ENCODE peak calls at places on chromosomes 3 and 15, in nine cellular contexts. E is neural progenitor cell, Y is GM23338, S is IMR-90, D is hepatocyte, P is HCT116, L is HepG2, G is PC-9, T is neuronal stem cell. R is an unnamed sample.

GRCh38 chr3:128521715-128522114 is 28.7 kb upstream of the GATA2 start:
- DNase-seq in D (no peak), L (no peak), Y (no peak), T (no peak), S (no peak), G (no peak), E (no peak), P (no peak), R (no peak)

GRCh38 chr3:50666801-50667200 is 7.9 kb upstream of the DOCK3 start:
- DNase-seq in L (no peak), S (peak; percentile 7), T (no peak), G (no peak), P (no peak), D (no peak), Y (no peak), E (no peak), R (no peak)

GRCh38 chr3:97827741-97828471 is 6.1 kb downstream of the CRYBG3 start:
- DNase-seq in E (no peak), T (no peak), S (peak; percentile 28), D (no peak), L (no peak), Y (no peak), G (no peak), P (no peak), R (no peak)

GRCh38 chr15:48062476-48062875 is 58.3 kb upstream of the SLC24A5 start:
- DNase-seq in D (no peak), Y (no peak), G (no peak), T (no peak), P (no peak), E (no peak), L (no peak), S (peak; percentile 61), R (no peak)

GRCh38 chr3:72273615-72274014 is 488.7 kb upstream of the PROK2 start:
- DNase-seq in E (peak; percentile 63), G (no peak), L (no peak), D (peak; percentile 71), S (peak; percentile 90), Y (peak; percentile 73), T (no peak), P (no peak), R (no peak)

GRCh38 chr15:45704329-45705249 is 69.8 kb downstream of the SQOR start:
- DNase-seq in Y (peak; percentile 81), D (peak; percentile 84), S (peak; percentile 37), T (peak; percentile 38), L (no peak), E (peak; percentile 85), G (no peak), P (no peak), R (no peak)

GRCh38 chr3:10798600-10799367 is 17.2 kb upstream of the SLC6A11 start:
- DNase-seq in D (no peak), T (no peak), L (no peak), E (no peak), G (no peak), S (no peak), Y (no peak), P (no peak), R (peak; percentile 66)

GRCh38 chr3:71785594-71786472 is 885 bp upstream of the PROK2 start:
- DNase-seq in G (no peak), D (no peak), P (no peak), Y (peak; percentile 35), L (no peak), E (no peak), S (no peak), T (peak; percentile 15), R (no peak)

GRCh38 chr15:82393671-82394070 is 35.9 kb upstream of the GOLGA6L9 start:
- DNase-seq in T (no peak), E (no peak), P (no peak), G (no peak), L (no peak), Y (no peak), D (no peak), S (peak; percentile 72), R (no peak)

GRCh38 chr15:85582076-85582718 is 201.8 kb downstream of the AKAP13 start:
- DNase-seq in L (no peak), T (no peak), S (peak; percentile 24), P (no peak), E (no peak), D (no peak), Y (no peak), G (no peak), R (no peak)

GRCh38 chr15:38463893-38464292 is 10.0 kb downstream of the FAM98B start:
- DNase-seq in E (no peak), L (no peak), T (no peak), D (no peak), S (no peak), P (no peak), G (no peak), Y (no peak), R (no peak)

GRCh38 chr15:82263350-82263749 is 732 bp downstream of the SAXO2 start:
- DNase-seq in Y (peak; percentile 32), E (peak; percentile 16), G (peak; percentile 83), D (peak; percentile 51), L (peak; percentile 92), T (no peak), P (no peak), S (no peak), R (no peak)

GRCh38 chr3:56356820-56357219 is 111.4 kb downstream of the ERC2 start:
- DNase-seq in L (no peak), D (no peak), S (no peak), T (no peak), Y (no peak), P (no peak), E (no peak), G (no peak), R (no peak)

GRCh38 chr15:63715818-63716217 is 117.9 kb downstream of the HERC1 start:
- DNase-seq in S (no peak), Y (no peak), P (no peak), G (no peak), D (peak; percentile 5), E (no peak), L (no peak), T (no peak), R (peak; percentile 34)

GRCh38 chr15:40161693-40162401 is 978 bp downstream of the BUB1B start:
- DNase-seq in E (no peak), P (no peak), T (no peak), S (no peak), G (no peak), Y (peak; percentile 12), L (no peak), D (no peak), R (no peak)

GRCh38 chr15:60358935-60359672 is 38.7 kb downstream of the ANXA2 start:
- DNase-seq in Y (no peak), E (no peak), P (no peak), G (no peak), T (no peak), L (no peak), D (no peak), S (peak; percentile 93), R (no peak)

DNA sequence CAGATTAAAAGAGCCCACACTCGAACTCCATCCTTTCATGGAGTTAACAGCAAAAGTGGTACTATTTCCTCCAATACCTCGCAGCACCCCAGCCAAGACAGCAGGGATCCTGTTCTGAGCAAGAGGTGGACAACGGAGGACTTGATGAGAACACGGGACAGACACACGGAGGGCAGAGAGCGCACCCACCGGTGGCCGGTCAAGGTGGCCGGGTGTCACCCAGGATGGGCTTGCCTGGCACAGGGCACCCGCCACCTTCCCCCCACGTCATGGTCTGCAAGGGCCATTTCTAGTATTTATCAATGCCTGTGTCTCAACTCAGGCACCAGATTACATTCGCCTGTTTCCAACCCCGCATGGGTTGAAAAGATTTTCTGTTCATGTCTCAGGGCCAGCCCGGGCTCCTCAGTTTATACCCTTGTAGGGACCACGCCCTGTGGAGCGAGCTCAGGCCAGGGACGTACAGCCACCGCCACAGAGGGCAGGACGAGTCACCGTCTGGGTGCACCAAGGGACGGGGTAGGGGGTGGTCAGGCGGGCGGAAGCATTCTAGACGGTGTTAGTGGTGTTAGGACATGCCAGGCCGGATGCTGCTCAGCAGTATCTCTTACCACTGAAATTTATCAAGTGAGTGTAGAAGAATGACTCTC is 64.2 kb downstream of the CYFIP1 start:
- DNase-seq in P (no peak), Y (no peak), T (no peak), S (no peak), L (no peak), G (no peak), E (no peak), D (no peak), R (peak; percentile 28)
- H2AFZ ChIP-seq in P (no peak overlapping the region), Y (no peak overlapping the region), T (no peak overlapping the region), S (no peak overlapping the region), L (no peak overlapping the region), G (no peak overlapping the region), E (no peak overlapping the region), D (no peak overlapping the region), R (no peak overlapping the region)

DNA sequence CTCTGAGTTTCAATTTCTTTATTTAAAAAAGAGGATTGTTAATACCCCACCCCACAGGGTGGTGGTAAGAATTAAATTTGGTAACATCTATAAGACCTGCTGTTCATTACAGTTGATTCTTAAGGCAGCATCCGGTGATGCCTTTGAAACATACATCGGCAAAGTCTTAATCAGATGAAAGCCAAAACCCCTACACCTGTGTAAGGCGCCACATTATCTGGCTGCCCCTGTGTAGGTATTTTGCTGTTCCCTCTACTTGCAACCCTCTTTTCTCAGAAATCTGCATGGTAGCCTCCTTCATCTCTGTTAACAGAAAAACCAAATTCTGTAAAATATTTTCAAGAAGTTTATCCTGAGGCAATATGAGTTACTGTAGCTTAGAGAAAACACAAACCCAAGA is 90.0 kb downstream of the ST6GAL1 start:
- DNase-seq in E (no peak), L (no peak), S (no peak), D (no peak), P (no peak), Y (no peak), G (no peak), T (no peak), R (no peak)
- H3K4me1 ChIP-seq in E (no peaks in the 10 kb centered on the region), L (peaks cover 13% of the 10 kb centered on the region), S (no peaks in the 10 kb centered on the region), D (peaks cover 5% of the 10 kb centered on the region), P (no peaks in the 10 kb centered on the region), Y (no peaks in the 10 kb centered on the region), G (peaks cover 9% of the 10 kb centered on the region), T (no peaks in the 10 kb centered on the region), R (peaks cover 4% of the 10 kb centered on the region)

DNA sequence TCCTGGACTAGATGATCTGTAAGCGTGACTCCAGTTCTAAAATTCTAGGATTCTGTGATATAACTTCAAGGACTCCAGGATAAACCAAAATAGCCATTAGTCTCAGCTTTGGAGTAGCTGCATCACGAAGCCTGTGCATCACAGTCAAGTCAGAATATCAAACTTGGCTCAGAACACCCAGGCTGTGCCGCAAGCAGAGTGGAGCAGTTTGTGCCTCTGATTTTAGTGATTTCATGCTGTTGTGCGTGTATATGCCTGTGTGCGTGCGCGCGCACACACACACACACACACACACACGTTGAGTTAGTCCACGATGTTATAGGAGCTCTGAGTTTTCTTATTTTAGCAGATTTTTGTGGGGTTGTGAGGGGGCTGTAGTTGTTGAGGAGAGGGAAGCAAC is 356.6 kb upstream of the KCNH8 start:
- DNase-seq in G (no peak), Y (no peak), S (no peak), D (no peak), T (no peak), L (no peak), P (no peak), E (no peak), R (no peak)
- H3K4me3 ChIP-seq in G (no peak overlapping the region), Y (no peak overlapping the region), S (no peak overlapping the region), D (no peak overlapping the region), T (peak overlapping the region; percentile 14), L (no peak overlapping the region), P (no peak overlapping the region), E (no peak overlapping the region), R (no peak overlapping the region)

DNA sequence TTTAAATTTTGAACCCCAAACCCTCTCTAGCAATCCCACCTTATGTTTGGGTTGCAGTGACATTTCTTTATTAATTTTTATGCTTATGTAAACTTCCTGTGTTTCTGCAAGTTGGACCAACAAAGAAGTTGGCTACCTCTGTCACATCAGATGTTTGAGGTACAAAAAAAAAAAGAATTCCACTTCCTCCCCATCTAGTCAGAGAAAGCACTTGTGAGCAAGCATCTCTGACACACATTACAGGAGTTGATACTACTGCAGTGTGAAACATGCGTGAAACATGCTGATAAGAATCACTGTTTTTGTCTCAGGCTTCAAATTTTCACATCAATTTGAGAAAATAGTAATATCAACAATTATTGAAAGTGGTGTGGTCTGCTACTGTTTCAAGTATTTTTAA is 1.3 kb downstream of the SCAANT1 start:
- DNase-seq in P (no peak), E (no peak), D (no peak), L (peak; percentile 12), Y (no peak), S (peak; percentile 59), G (peak; percentile 40), T (no peak), R (peak; percentile 29)
- H2AFZ ChIP-seq in P (no peak overlapping the region), E (no peak overlapping the region), D (peak overlapping the region; percentile 32), L (no peak overlapping the region), Y (no peak overlapping the region), S (no peak overlapping the region), G (peak overlapping the region; percentile 79), T (no peak overlapping the region), R (no peak overlapping the region)